ENCODE peak calls at places on chromosomes 4 and X, in four cellular contexts. W is left lung, C is pancreas, K is AG09309. P is an unnamed sample.

GRCh38 chr4:56930638-56931037 is 22.9 kb downstream of the REST start:
- DNase-seq in W (no peak), C (no peak), K (no peak), P (no peak)

GRCh38 chrX:154486396-154487207 is at the start of gene UBL4A:
- DNase-seq in W (peak; percentile 71), C (peak; percentile 86), K (no peak), P (no peak)

GRCh38 chrX:23514082-23514481 is 153.2 kb upstream of the PRDX4 start:
- DNase-seq in W (no peak), C (no peak), K (no peak), P (no peak)

GRCh38 chrX:155880586-155881157 is 473 bp upstream of the VAMP7 start:
- DNase-seq in W (no peak), C (no peak), K (no peak), P (no peak)

GRCh38 chrX:10111364-10112148 is 45.2 kb upstream of the CLCN4 start:
- DNase-seq in W (no peak), C (no peak), K (no peak), P (no peak)

GRCh38 chr4:153773236-153773690 is 13.4 kb upstream of the RNF175 start:
- DNase-seq in W (no peak), C (no peak), K (no peak), P (no peak)

GRCh38 chr4:169164669-169165415 is 105.9 kb downstream of the SH3RF1 start:
- DNase-seq in W (no peak), C (no peak), K (peak; percentile 28), P (peak; percentile 69)

GRCh38 chr4:8920969-8921368 is 49.3 kb upstream of the HMX1 start:
- DNase-seq in W (no peak), C (no peak), K (no peak), P (no peak)

GRCh38 chrX:45803383-45803921 is 602.8 kb upstream of the DIPK2B start:
- DNase-seq in W (no peak), C (no peak), K (peak; percentile 86), P (peak; percentile 75)

GRCh38 chr4:44493924-44494323 is 45.3 kb upstream of the KCTD8 start:
- DNase-seq in W (no peak), C (no peak), K (no peak), P (no peak)

GRCh38 chrX:63765692-63766091 is 19.3 kb downstream of the ARHGEF9 start:
- DNase-seq in W (no peak), C (no peak), K (no peak), P (no peak)

GRCh38 chr4:104625706-104626105 is 131.0 kb upstream of the CXXC4 start:
- DNase-seq in W (no peak), C (no peak), K (no peak), P (no peak)
- TF ChIP-seq CTCF in W (no peak), C (no peak), K (no peak), P (no peak)

GRCh38 chrX:139862208-139862607 is 70.6 kb downstream of the ATP11C start:
- DNase-seq in W (no peak), C (no peak), K (no peak), P (no peak)
- H3K4me3 ChIP-seq in W (no peak overlapping the region), C (no peak overlapping the region), K (no peak overlapping the region), P (no peak overlapping the region)

GRCh38 chr4:187383181-187383580 is 612.4 kb upstream of the ZFP42 start:
- DNase-seq in W (no peak), C (no peak), K (no peak), P (no peak)

GRCh38 chr4:187378441-187378840 is 617.1 kb upstream of the ZFP42 start:
- DNase-seq in W (no peak), C (no peak), K (no peak), P (no peak)

GRCh38 chr4:187380181-187380581 is 615.4 kb upstream of the ZFP42 start:
- DNase-seq in W (no peak), C (peak; percentile 30), K (no peak), P (no peak)
- TF ChIP-seq CTCF in W (no peak), C (no peak), K (peak; percentile 28), P (peak; percentile 27)

GRCh38 chr4:13541176-13541604 is 3.1 kb downstream of the NKX3-2 start:
- DNase-seq in W (no peak), C (no peak), K (no peak), P (no peak)

GRCh38 chr4:13543091-13543581 is 1.2 kb downstream of the NKX3-2 start:
- DNase-seq in W (no peak), C (no peak), K (no peak), P (no peak)

GRCh38 chr4:13542577-13543042 is 1.7 kb downstream of the NKX3-2 start:
- DNase-seq in W (no peak), C (no peak), K (no peak), P (no peak)

GRCh38 chr4:13540446-13541175 is 3.7 kb downstream of the NKX3-2 start:
- DNase-seq in W (no peak), C (no peak), K (no peak), P (no peak)

GRCh38 chr4:13541720-13542576 is 2.4 kb downstream of the NKX3-2 start:
- DNase-seq in W (no peak), C (peak; percentile 49), K (no peak), P (no peak)
- H3K4me3 ChIP-seq in W (no peak overlapping the region), C (no peak overlapping the region), K (no peak overlapping the region), P (no peak overlapping the region)

GRCh38 chrX:130124577-130124976 is 14.3 kb upstream of the ELF4 start:
- DNase-seq in W (no peak), C (no peak), K (no peak), P (no peak)
- TF ChIP-seq CTCF in W (no peak), C (no peak), K (no peak), P (no peak)

GRCh38 chr4:159227984-159228383 is 125.1 kb downstream of the RAPGEF2 start:
- DNase-seq in W (peak; percentile 66), C (peak; percentile 63), K (no peak), P (peak; percentile 37)
- H3K4me3 ChIP-seq in W (no peak overlapping the region), C (no peak overlapping the region), K (no peak overlapping the region), P (peak overlapping the region; percentile 4)

GRCh38 chr4:48556268-48556667 is 66.2 kb downstream of the ZAR1 start:
- DNase-seq in W (no peak), C (no peak), K (no peak), P (no peak)

GRCh38 chr4:48553720-48554119 is 63.7 kb downstream of the ZAR1 start:
- DNase-seq in W (no peak), C (no peak), K (no peak), P (no peak)

GRCh38 chr4:48558026-48558425 is 68.0 kb downstream of the ZAR1 start:
- DNase-seq in W (no peak), C (no peak), K (no peak), P (no peak)

GRCh38 chr4:48554606-48555005 is 64.6 kb downstream of the ZAR1 start:
- DNase-seq in W (no peak), C (no peak), K (no peak), P (no peak)

GRCh38 chr4:48557478-48557877 is 67.4 kb downstream of the ZAR1 start:
- DNase-seq in W (no peak), C (no peak), K (no peak), P (no peak)
- TF ChIP-seq CTCF in W (no peak), C (no peak), K (peak; percentile 30), P (peak; percentile 32)

GRCh38 chr4:69757464-69757863 is 3.0 kb downstream of the SULT1B1 start:
- DNase-seq in W (no peak), C (no peak), K (no peak), P (no peak)
- H3K4me3 ChIP-seq in W (no peak overlapping the region), C (no peak overlapping the region), K (no peak overlapping the region), P (no peak overlapping the region)

DNA sequence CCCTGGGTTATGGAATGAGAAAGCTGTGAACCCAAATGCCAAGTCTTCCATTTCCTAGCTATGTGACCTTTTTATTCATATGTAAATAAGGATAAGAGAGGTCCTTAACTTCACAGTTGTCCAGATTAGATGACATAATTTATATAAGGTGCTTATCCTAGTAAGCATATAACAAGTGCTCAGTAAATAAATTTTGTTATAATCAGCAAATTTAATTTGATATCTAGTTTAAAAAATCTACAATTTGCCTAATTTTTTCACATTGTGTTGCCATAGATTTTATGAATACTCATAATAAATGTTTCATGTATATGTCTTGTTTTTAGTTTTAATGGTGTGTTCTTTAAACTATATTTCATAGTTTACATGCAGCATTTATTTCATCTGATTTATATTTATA is 130.4 kb upstream of the SPRY1 start:
- DNase-seq in W (no peak), C (no peak), K (no peak), P (no peak)
- TF ChIP-seq CTCF in W (no peak), C (no peak), K (no peak), P (no peak)

P was measured in BJ.